ENCODE peak calls at places on chromosomes 1 and 21, in ten cellular contexts. X is H1, Y is esophagus muscularis mucosa, B is HCT116, A is GM10248, C is B cell, F is esophagus squamous epithelium, H is WTC11, W is cardiac muscle cell, Z is mammary epithelial cell. D is an unnamed sample.

GRCh38 chr1:104592926-104593325 is 843.2 kb downstream of the AMY1C start:
- DNase-seq in Z (no peak), F (no peak), C (no peak), H (no peak), A (no peak), X (no peak), Y (no peak), W (no peak), B (no peak), D (no peak)

GRCh38 chr1:44089371-44090070 is 29.1 kb upstream of the KLF17 start:
- DNase-seq in F (no peak), A (no peak), H (peak), B (no peak), X (no peak), W (no peak), Y (no peak), C (no peak), Z (no peak), D (no peak)

GRCh38 chr1:89553195-89553584 is 28.6 kb downstream of the LRRC8B start:
- DNase-seq in C (no peak), Y (no peak), Z (no peak), X (no peak), W (no peak), H (no peak), F (no peak), B (no peak), A (no peak), D (no peak)

GRCh38 chr1:163844393-163844948 is 522.7 kb downstream of the NUF2 start:
- DNase-seq in X (no peak), C (no peak), W (peak), B (no peak), Z (no peak), H (no peak), Y (no peak), F (no peak), A (no peak), D (no peak)

GRCh38 chr21:36728371-36729111 is 29.6 kb downstream of the SIM2 start:
- DNase-seq in H (no peak), W (no peak), C (no peak), Y (no peak), B (no peak), F (no peak), X (no peak), Z (no peak), A (no peak), D (no peak)

GRCh38 chr1:85607126-85607912 is 26.8 kb downstream of the CCN1 start:
- DNase-seq in A (no peak), X (peak), Z (peak), Y (no peak), F (no peak), B (peak), H (peak), C (no peak), W (peak), D (no peak)

GRCh38 chr1:2384941-2385481 is 6.3 kb downstream of the MORN1 start:
- DNase-seq in A (no peak), H (no peak), Z (no peak), Y (no peak), B (no peak), F (no peak), C (no peak), X (no peak), W (no peak), D (no peak)

GRCh38 chr21:36630485-36631206 is 68.3 kb upstream of the SIM2 start:
- DNase-seq in F (no peak), X (peak), C (peak), Y (no peak), B (peak), W (peak), Z (peak), H (peak), A (peak), D (peak)

GRCh38 chr1:151908228-151908691 is 1.1 kb downstream of the THEM4 start:
- DNase-seq in F (no peak), B (peak), A (no peak), X (peak), H (peak), Z (no peak), Y (no peak), C (no peak), W (peak), D (no peak)

GRCh38 chr1:34328281-34328680 is 151.6 kb downstream of the C1orf94 start:
- DNase-seq in F (no peak), C (no peak), Y (peak), H (no peak), Z (no peak), A (no peak), X (no peak), W (no peak), B (no peak), D (no peak)

GRCh38 chr1:204127597-204128242 is 24.1 kb downstream of the ETNK2 start:
- DNase-seq in X (peak), B (peak), Z (peak), Y (no peak), A (no peak), C (no peak), H (peak), F (no peak), W (peak), D (no peak)

GRCh38 chr1:44512313-44512885 is 107.3 kb downstream of the RNF220 start:
- DNase-seq in H (no peak), X (no peak), Z (no peak), Y (no peak), B (no peak), A (no peak), C (no peak), F (no peak), W (no peak), D (no peak)

GRCh38 chr1:46202975-46203737 is at the start of gene LURAP1:
- DNase-seq in X (peak), A (peak), Y (no peak), W (peak), H (peak), C (peak), F (no peak), B (no peak), Z (peak), D (peak)

GRCh38 chr1:43427524-43427923 is 26.2 kb downstream of the HYI start:
- DNase-seq in F (no peak), C (no peak), B (no peak), Y (no peak), X (no peak), Z (no peak), A (no peak), H (no peak), W (no peak), D (no peak)

GRCh38 chr1:228145050-228145343 is 4.7 kb upstream of the GJC2 start:
- DNase-seq in Y (no peak), F (no peak), Z (no peak), X (no peak), H (no peak), C (no peak), W (no peak), B (no peak), A (no peak), D (peak)
- TF ChIP-seq CTCF in Y (no peak), F (no peak), Z (no peak), X (no peak), H (no peak), C (no peak), W (no peak), B (no peak), A (no peak), D (no peak)

GRCh38 chr1:1262759-1263158 is 10.9 kb downstream of the UBE2J2 start:
- DNase-seq in F (no peak), Y (no peak), Z (no peak), A (no peak), C (no peak), X (no peak), H (no peak), W (no peak), B (no peak), D (no peak)

GRCh38 chr1:1264026-1264425 is 9.6 kb downstream of the UBE2J2 start:
- DNase-seq in Y (no peak), H (no peak), F (no peak), X (no peak), C (no peak), B (no peak), A (no peak), W (no peak), Z (no peak), D (no peak)

GRCh38 chr1:1268284-1268682 is 5.4 kb downstream of the UBE2J2 start:
- DNase-seq in H (no peak), W (no peak), F (no peak), X (no peak), C (no peak), A (no peak), Y (no peak), Z (no peak), B (no peak), D (no peak)

GRCh38 chr1:1267488-1268283 is 6.0 kb downstream of the UBE2J2 start:
- DNase-seq in W (no peak), H (no peak), X (no peak), C (no peak), B (no peak), Z (no peak), F (no peak), Y (no peak), A (no peak), D (no peak)

GRCh38 chr1:1264868-1265272 is 8.8 kb downstream of the UBE2J2 start:
- DNase-seq in H (peak), X (peak), W (peak), B (no peak), Z (peak), A (no peak), F (no peak), C (no peak), Y (no peak), D (no peak)
- TF ChIP-seq CTCF in H (no peak), X (peak), W (peak), B (peak), Z (peak), A (no peak), F (no peak), C (peak), Y (no peak), D (no peak)

DNA sequence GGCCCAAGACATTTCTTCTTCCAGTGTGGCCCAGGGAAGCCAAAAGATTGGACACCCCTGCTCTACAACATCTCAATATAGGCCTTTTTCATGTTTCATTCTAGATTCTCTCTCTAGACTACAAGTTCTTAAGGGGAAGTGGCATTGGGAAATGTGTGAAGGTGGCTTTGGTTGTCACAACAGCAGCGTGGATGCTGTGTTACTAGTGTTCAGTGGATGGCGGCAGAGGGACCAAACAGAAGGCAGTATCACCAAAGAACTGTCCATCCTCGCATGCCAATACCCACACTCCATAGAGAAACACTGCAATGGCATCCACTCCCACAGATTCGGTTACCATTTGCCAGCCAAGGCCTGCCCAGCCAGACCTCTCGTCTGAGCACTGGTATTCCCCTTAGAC is 24.3 kb upstream of the IFNAR2 start:
- DNase-seq in C (no peak), X (no peak), A (no peak), H (no peak), W (no peak), Z (no peak), F (no peak), B (no peak), Y (peak), D (no peak)
- TF ChIP-seq CTCF in C (no peak), X (no peak), A (peak), H (no peak), W (no peak), Z (no peak), F (no peak), B (no peak), Y (no peak), D (no peak)

GRCh38 chr1:165943198-165943597 is 115.8 kb downstream of the UCK2 start:
- DNase-seq in W (no peak), Y (no peak), Z (peak), C (no peak), F (no peak), X (no peak), A (no peak), B (peak), H (no peak), D (no peak)
- TF ChIP-seq CTCF in W (no peak), Y (no peak), Z (peak), C (no peak), F (no peak), X (peak), A (peak), B (no peak), H (no peak), D (no peak)

DNA sequence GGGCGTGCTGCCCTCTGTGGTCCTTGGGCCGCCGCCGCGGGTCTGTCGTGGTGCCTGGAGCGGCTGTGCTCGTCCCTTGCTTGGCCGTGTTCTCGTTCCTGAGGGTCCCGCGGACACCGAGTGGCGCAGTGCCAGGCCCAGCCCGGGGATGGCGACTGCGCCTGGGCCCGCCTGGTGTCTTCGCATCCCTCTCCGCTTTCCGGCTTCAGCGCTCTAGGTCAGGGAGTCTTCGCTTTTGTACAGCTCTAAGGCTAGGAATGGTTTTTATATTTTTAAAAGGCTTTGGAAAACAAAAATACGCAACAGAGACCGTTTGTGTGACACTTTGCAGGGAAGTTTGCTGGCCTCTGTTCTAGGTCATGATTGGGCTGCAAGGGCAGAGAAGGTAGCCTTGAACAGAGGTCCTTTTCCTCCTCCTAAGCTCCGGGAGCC is 657 bp downstream of the SOD1 start:
- DNase-seq in C (no peak), W (peak), A (peak), B (no peak), Z (peak), X (no peak), Y (no peak), H (peak), F (no peak), D (peak)
- TF ChIP-seq CTCF in C (no peak), W (no peak), A (no peak), B (no peak), Z (no peak), X (no peak), Y (no peak), H (no peak), F (no peak), D (no peak)

DNA sequence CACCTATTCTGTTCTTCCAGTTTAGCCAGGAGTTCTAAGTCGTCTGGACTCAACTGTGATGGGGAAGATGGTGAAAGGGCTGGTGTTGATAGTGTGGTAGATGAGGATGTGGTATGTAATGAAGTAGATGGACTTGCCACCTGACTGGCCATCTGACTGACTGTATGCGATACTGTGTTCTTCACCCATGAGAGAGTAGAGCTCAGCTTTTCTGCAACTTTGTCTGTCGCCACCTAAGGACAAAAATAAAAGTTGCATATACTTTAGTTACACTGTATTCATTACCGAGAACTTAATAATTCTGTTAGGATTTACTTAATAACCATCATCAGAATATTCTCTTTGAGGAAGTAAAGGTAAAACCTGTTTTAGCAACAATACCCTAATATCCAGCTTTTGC is 48.5 kb downstream of the EVI5 start:
- DNase-seq in W (peak), X (no peak), A (no peak), Z (peak), F (no peak), H (no peak), B (no peak), C (no peak), Y (no peak), D (no peak)
- TF ChIP-seq CTCF in W (peak), X (peak), A (peak), Z (peak), F (no peak), H (no peak), B (peak), C (no peak), Y (no peak), D (no peak)

GRCh38 chr21:46627726-46628125 is 7.7 kb upstream of the PRMT2 start:
- DNase-seq in W (no peak), X (no peak), Z (no peak), C (no peak), A (no peak), F (no peak), B (no peak), Y (no peak), H (no peak), D (no peak)
- TF ChIP-seq CTCF in W (no peak), X (no peak), Z (no peak), C (no peak), A (no peak), F (no peak), B (no peak), Y (no peak), H (no peak), D (no peak)

GRCh38 chr1:221693087-221693486 is 48.8 kb downstream of the DUSP10 start:
- DNase-seq in Y (no peak), H (no peak), C (no peak), A (no peak), Z (no peak), F (no peak), B (no peak), X (no peak), W (no peak), D (no peak)
- TF ChIP-seq CTCF in Y (no peak), H (no peak), C (peak), A (no peak), Z (no peak), F (no peak), B (peak), X (peak), W (no peak), D (no peak)

GRCh38 chr1:52662645-52663313 is 29.8 kb downstream of the SHISAL2A start:
- DNase-seq in X (peak), H (peak), W (peak), Z (peak), A (no peak), F (no peak), C (no peak), Y (no peak), B (peak), D (no peak)
- TF ChIP-seq CTCF in X (no peak), H (no peak), W (no peak), Z (peak), A (no peak), F (no peak), C (no peak), Y (no peak), B (no peak), D (no peak)

GRCh38 chr1:17053071-17053684 is 654 bp downstream of the SDHB start:
- DNase-seq in F (no peak), Z (no peak), B (no peak), Y (no peak), C (no peak), W (no peak), H (no peak), X (no peak), A (no peak), D (no peak)

GRCh38 chr1:17052038-17052437 is 1.8 kb downstream of the SDHB start:
- DNase-seq in W (no peak), Y (no peak), H (no peak), F (no peak), B (no peak), X (no peak), A (no peak), Z (no peak), C (no peak), D (no peak)

GRCh38 chr1:17055801-17056200 is 2.0 kb upstream of the SDHB start:
- DNase-seq in W (no peak), X (no peak), A (no peak), Z (no peak), Y (no peak), B (no peak), H (no peak), F (no peak), C (no peak), D (no peak)

GRCh38 chr1:17056586-17056985 is 2.8 kb upstream of the SDHB start:
- DNase-seq in H (no peak), C (no peak), Z (no peak), X (no peak), W (no peak), B (no peak), F (no peak), A (no peak), Y (no peak), D (no peak)

GRCh38 chr1:17053685-17054410 is at the start of gene SDHB:
- DNase-seq in C (peak), Y (peak), A (peak), W (peak), F (peak), H (peak), Z (peak), B (peak), X (peak), D (peak)
- TF ChIP-seq CTCF in C (no peak), Y (no peak), A (no peak), W (no peak), F (peak), H (no peak), Z (no peak), B (no peak), X (no peak), D (no peak)